ENCODE peak calls at places on chromosomes 12 and 14, in nine cellular contexts. One of them, this sample, is unnamed.

GRCh38 chr14:68756071-68756481 is 36.8 kb downstream of the ZFP36L1 start:
- DNase-seq in choroid plexus epithelial cell: no peak
- DNase-seq in A549: no peak
- DNase-seq in fibroblast of the aortic adventitia: no peak
- DNase-seq in MCF 10A: no peak
- DNase-seq in HFF-Myc: peak
- DNase-seq in heart left ventricle: no peak
- DNase-seq in GM06990: no peak
- DNase-seq in fibroblast of mammary gland: peak
- DNase-seq in this sample: no peak

GRCh38 chr12:105192624-105193225 is 43.2 kb downstream of the APPL2 start:
- DNase-seq in fibroblast of the aortic adventitia: no peak
- DNase-seq in choroid plexus epithelial cell: no peak
- DNase-seq in fibroblast of mammary gland: no peak
- DNase-seq in A549: no peak
- DNase-seq in MCF 10A: no peak
- DNase-seq in heart left ventricle: no peak
- DNase-seq in HFF-Myc: no peak
- DNase-seq in GM06990: no peak
- DNase-seq in this sample: no peak

GRCh38 chr12:56042430-56043203 is 899 bp downstream of the RPS26 start:
- DNase-seq in A549: no peak
- DNase-seq in fibroblast of the aortic adventitia: no peak
- DNase-seq in heart left ventricle: no peak
- DNase-seq in fibroblast of mammary gland: no peak
- DNase-seq in MCF 10A: no peak
- DNase-seq in HFF-Myc: no peak
- DNase-seq in choroid plexus epithelial cell: peak
- DNase-seq in GM06990: no peak
- DNase-seq in this sample: no peak

GRCh38 chr12:85309180-85309579 is 29.2 kb downstream of the ALX1 start:
- DNase-seq in fibroblast of mammary gland: no peak
- DNase-seq in HFF-Myc: no peak
- DNase-seq in fibroblast of the aortic adventitia: no peak
- DNase-seq in GM06990: no peak
- DNase-seq in MCF 10A: no peak
- DNase-seq in A549: no peak
- DNase-seq in choroid plexus epithelial cell: no peak
- DNase-seq in heart left ventricle: no peak
- DNase-seq in this sample: no peak

GRCh38 chr12:3242199-3242863 is 165.2 kb downstream of the TSPAN9 start:
- DNase-seq in fibroblast of the aortic adventitia: no peak
- DNase-seq in heart left ventricle: peak
- DNase-seq in fibroblast of mammary gland: no peak
- DNase-seq in A549: no peak
- DNase-seq in choroid plexus epithelial cell: no peak
- DNase-seq in MCF 10A: peak
- DNase-seq in GM06990: no peak
- DNase-seq in HFF-Myc: no peak
- DNase-seq in this sample: no peak

GRCh38 chr12:92324849-92325500 is 179.3 kb upstream of the BTG1 start:
- DNase-seq in fibroblast of mammary gland: no peak
- DNase-seq in A549: no peak
- DNase-seq in heart left ventricle: no peak
- DNase-seq in GM06990: no peak
- DNase-seq in MCF 10A: no peak
- DNase-seq in choroid plexus epithelial cell: no peak
- DNase-seq in fibroblast of the aortic adventitia: no peak
- DNase-seq in HFF-Myc: no peak
- DNase-seq in this sample: no peak

GRCh38 chr12:91419809-91420208 is 237.2 kb upstream of the DCN start:
- DNase-seq in choroid plexus epithelial cell: no peak
- DNase-seq in HFF-Myc: no peak
- DNase-seq in A549: no peak
- DNase-seq in heart left ventricle: no peak
- DNase-seq in fibroblast of the aortic adventitia: no peak
- DNase-seq in fibroblast of mammary gland: no peak
- DNase-seq in GM06990: no peak
- DNase-seq in MCF 10A: no peak
- DNase-seq in this sample: no peak

GRCh38 chr12:92431146-92431545 is 271.6 kb upstream of the PLEKHG7 start:
- DNase-seq in heart left ventricle: peak
- DNase-seq in fibroblast of mammary gland: no peak
- DNase-seq in MCF 10A: no peak
- DNase-seq in GM06990: no peak
- DNase-seq in fibroblast of the aortic adventitia: no peak
- DNase-seq in choroid plexus epithelial cell: no peak
- DNase-seq in A549: no peak
- DNase-seq in HFF-Myc: no peak
- DNase-seq in this sample: no peak

GRCh38 chr12:128047266-128048060 is 219.5 kb upstream of the TMEM132C start:
- DNase-seq in GM06990: no peak
- DNase-seq in heart left ventricle: no peak
- DNase-seq in fibroblast of mammary gland: no peak
- DNase-seq in HFF-Myc: no peak
- DNase-seq in MCF 10A: no peak
- DNase-seq in choroid plexus epithelial cell: no peak
- DNase-seq in A549: no peak
- DNase-seq in fibroblast of the aortic adventitia: no peak
- DNase-seq in this sample: no peak

GRCh38 chr14:52547526-52547925 is 4.8 kb downstream of the TXNDC16 start:
- DNase-seq in heart left ventricle: no peak
- DNase-seq in fibroblast of mammary gland: no peak
- DNase-seq in GM06990: no peak
- DNase-seq in HFF-Myc: no peak
- DNase-seq in fibroblast of the aortic adventitia: no peak
- DNase-seq in MCF 10A: no peak
- DNase-seq in A549: no peak
- DNase-seq in choroid plexus epithelial cell: no peak
- DNase-seq in this sample: no peak

GRCh38 chr14:69107407-69108003 is 45.4 kb downstream of the DCAF5 start:
- DNase-seq in choroid plexus epithelial cell: peak
- DNase-seq in heart left ventricle: no peak
- DNase-seq in MCF 10A: peak
- DNase-seq in HFF-Myc: peak
- DNase-seq in fibroblast of mammary gland: peak
- DNase-seq in GM06990: no peak
- DNase-seq in fibroblast of the aortic adventitia: peak
- DNase-seq in A549: peak
- DNase-seq in this sample: peak

GRCh38 chr12:16281157-16281556 is 3.7 kb upstream of the SLC15A5 start:
- DNase-seq in choroid plexus epithelial cell: peak
- DNase-seq in fibroblast of mammary gland: peak
- DNase-seq in HFF-Myc: no peak
- DNase-seq in MCF 10A: peak
- DNase-seq in A549: no peak
- DNase-seq in heart left ventricle: no peak
- DNase-seq in fibroblast of the aortic adventitia: peak
- DNase-seq in GM06990: no peak
- DNase-seq in this sample: no peak

GRCh38 chr12:82937151-82937550 is 250.4 kb downstream of the TMTC2 start:
- DNase-seq in fibroblast of the aortic adventitia: peak
- DNase-seq in heart left ventricle: no peak
- DNase-seq in MCF 10A: no peak
- DNase-seq in choroid plexus epithelial cell: peak
- DNase-seq in A549: no peak
- DNase-seq in fibroblast of mammary gland: peak
- DNase-seq in GM06990: no peak
- DNase-seq in HFF-Myc: peak
- DNase-seq in this sample: no peak

GRCh38 chr12:25889185-25889584 is 69.3 kb upstream of the RASSF8 start:
- DNase-seq in fibroblast of mammary gland: no peak
- DNase-seq in heart left ventricle: no peak
- DNase-seq in HFF-Myc: no peak
- DNase-seq in fibroblast of the aortic adventitia: no peak
- DNase-seq in choroid plexus epithelial cell: no peak
- DNase-seq in MCF 10A: no peak
- DNase-seq in A549: no peak
- DNase-seq in GM06990: no peak
- DNase-seq in this sample: no peak

GRCh38 chr14:59302313-59302712 is 113.8 kb downstream of the DAAM1 start:
- DNase-seq in MCF 10A: no peak
- DNase-seq in A549: no peak
- DNase-seq in fibroblast of mammary gland: no peak
- DNase-seq in HFF-Myc: no peak
- DNase-seq in heart left ventricle: no peak
- DNase-seq in GM06990: no peak
- DNase-seq in choroid plexus epithelial cell: no peak
- DNase-seq in fibroblast of the aortic adventitia: no peak
- DNase-seq in this sample: no peak

GRCh38 chr12:130666645-130667044 is 49.5 kb downstream of the RIMBP2 start:
- DNase-seq in GM06990: no peak
- DNase-seq in MCF 10A: no peak
- DNase-seq in choroid plexus epithelial cell: no peak
- DNase-seq in A549: no peak
- DNase-seq in fibroblast of mammary gland: no peak
- DNase-seq in HFF-Myc: no peak
- DNase-seq in fibroblast of the aortic adventitia: no peak
- DNase-seq in heart left ventricle: no peak
- DNase-seq in this sample: no peak

GRCh38 chr14:70472253-70473159 is 20.5 kb downstream of the ADAM21 start:
- DNase-seq in A549: no peak
- DNase-seq in MCF 10A: no peak
- DNase-seq in fibroblast of the aortic adventitia: no peak
- DNase-seq in GM06990: peak
- DNase-seq in HFF-Myc: no peak
- DNase-seq in fibroblast of mammary gland: no peak
- DNase-seq in choroid plexus epithelial cell: no peak
- DNase-seq in heart left ventricle: no peak
- DNase-seq in this sample: peak

GRCh38 chr12:79454338-79454777 is 236.4 kb downstream of the PAWR start:
- DNase-seq in HFF-Myc: peak
- DNase-seq in heart left ventricle: no peak
- DNase-seq in fibroblast of the aortic adventitia: peak
- DNase-seq in GM06990: no peak
- DNase-seq in MCF 10A: peak
- DNase-seq in fibroblast of mammary gland: peak
- DNase-seq in choroid plexus epithelial cell: peak
- DNase-seq in A549: no peak
- DNase-seq in this sample: no peak

GRCh38 chr12:94184995-94185711 is 36.8 kb downstream of the PLXNC1 start:
- DNase-seq in GM06990: no peak
- DNase-seq in heart left ventricle: no peak
- DNase-seq in fibroblast of mammary gland: no peak
- DNase-seq in fibroblast of the aortic adventitia: no peak
- DNase-seq in MCF 10A: no peak
- DNase-seq in choroid plexus epithelial cell: no peak
- DNase-seq in A549: no peak
- DNase-seq in HFF-Myc: no peak
- DNase-seq in this sample: no peak

GRCh38 chr12:6603095-6603567 is 4.0 kb downstream of the CHD4 start:
- DNase-seq in GM06990: no peak
- DNase-seq in fibroblast of mammary gland: peak
- DNase-seq in choroid plexus epithelial cell: peak
- DNase-seq in HFF-Myc: no peak
- DNase-seq in A549: no peak
- DNase-seq in heart left ventricle: peak
- DNase-seq in fibroblast of the aortic adventitia: peak
- DNase-seq in MCF 10A: peak
- DNase-seq in this sample: no peak

GRCh38 chr14:24871302-24871701 is 178.6 kb downstream of the STXBP6 start:
- DNase-seq in MCF 10A: no peak
- DNase-seq in fibroblast of mammary gland: peak
- DNase-seq in fibroblast of the aortic adventitia: no peak
- DNase-seq in A549: no peak
- DNase-seq in GM06990: no peak
- DNase-seq in heart left ventricle: no peak
- DNase-seq in choroid plexus epithelial cell: peak
- DNase-seq in HFF-Myc: no peak
- DNase-seq in this sample: no peak

GRCh38 chr12:2354151-2354991 is 301.6 kb downstream of the CACNA1C start:
- DNase-seq in A549: no peak
- DNase-seq in choroid plexus epithelial cell: no peak
- DNase-seq in GM06990: no peak
- DNase-seq in fibroblast of the aortic adventitia: no peak
- DNase-seq in HFF-Myc: no peak
- DNase-seq in fibroblast of mammary gland: no peak
- DNase-seq in heart left ventricle: no peak
- DNase-seq in MCF 10A: no peak
- DNase-seq in this sample: no peak

GRCh38 chr12:21962821-21963220 is 21.6 kb upstream of the ABCC9 start:
- DNase-seq in choroid plexus epithelial cell: no peak
- DNase-seq in fibroblast of the aortic adventitia: no peak
- DNase-seq in heart left ventricle: no peak
- DNase-seq in HFF-Myc: no peak
- DNase-seq in GM06990: no peak
- DNase-seq in MCF 10A: no peak
- DNase-seq in fibroblast of mammary gland: no peak
- DNase-seq in A549: no peak
- DNase-seq in this sample: no peak
- TF ChIP-seq CTCF in choroid plexus epithelial cell: no peak
- TF ChIP-seq CTCF in fibroblast of the aortic adventitia: no peak
- TF ChIP-seq CTCF in heart left ventricle: peak
- TF ChIP-seq CTCF in HFF-Myc: no peak
- TF ChIP-seq CTCF in GM06990: no peak
- TF ChIP-seq CTCF in MCF 10A: peak
- TF ChIP-seq CTCF in fibroblast of mammary gland: no peak
- TF ChIP-seq CTCF in A549: no peak
- TF ChIP-seq CTCF in this sample: no peak

GRCh38 chr12:65609359-65609771 is 214.9 kb upstream of the HMGA2 start:
- DNase-seq in heart left ventricle: no peak
- DNase-seq in MCF 10A: peak
- DNase-seq in GM06990: no peak
- DNase-seq in fibroblast of the aortic adventitia: peak
- DNase-seq in HFF-Myc: peak
- DNase-seq in fibroblast of mammary gland: peak
- DNase-seq in choroid plexus epithelial cell: peak
- DNase-seq in A549: no peak
- DNase-seq in this sample: no peak
- TF ChIP-seq CTCF in heart left ventricle: no peak
- TF ChIP-seq CTCF in MCF 10A: no peak
- TF ChIP-seq CTCF in GM06990: no peak
- TF ChIP-seq CTCF in fibroblast of the aortic adventitia: no peak
- TF ChIP-seq CTCF in HFF-Myc: peak
- TF ChIP-seq CTCF in fibroblast of mammary gland: peak
- TF ChIP-seq CTCF in choroid plexus epithelial cell: peak
- TF ChIP-seq CTCF in A549: peak
- TF ChIP-seq CTCF in this sample: no peak

GRCh38 chr12:54337280-54337842 is 12.4 kb downstream of the COPZ1 start:
- DNase-seq in A549: no peak
- DNase-seq in fibroblast of mammary gland: no peak
- DNase-seq in fibroblast of the aortic adventitia: peak
- DNase-seq in choroid plexus epithelial cell: no peak
- DNase-seq in HFF-Myc: no peak
- DNase-seq in MCF 10A: no peak
- DNase-seq in GM06990: no peak
- DNase-seq in heart left ventricle: no peak
- DNase-seq in this sample: no peak
- TF ChIP-seq CTCF in A549: no peak
- TF ChIP-seq CTCF in fibroblast of mammary gland: no peak
- TF ChIP-seq CTCF in fibroblast of the aortic adventitia: peak
- TF ChIP-seq CTCF in choroid plexus epithelial cell: peak
- TF ChIP-seq CTCF in HFF-Myc: no peak
- TF ChIP-seq CTCF in MCF 10A: no peak
- TF ChIP-seq CTCF in GM06990: no peak
- TF ChIP-seq CTCF in heart left ventricle: peak
- TF ChIP-seq CTCF in this sample: no peak

DNA sequence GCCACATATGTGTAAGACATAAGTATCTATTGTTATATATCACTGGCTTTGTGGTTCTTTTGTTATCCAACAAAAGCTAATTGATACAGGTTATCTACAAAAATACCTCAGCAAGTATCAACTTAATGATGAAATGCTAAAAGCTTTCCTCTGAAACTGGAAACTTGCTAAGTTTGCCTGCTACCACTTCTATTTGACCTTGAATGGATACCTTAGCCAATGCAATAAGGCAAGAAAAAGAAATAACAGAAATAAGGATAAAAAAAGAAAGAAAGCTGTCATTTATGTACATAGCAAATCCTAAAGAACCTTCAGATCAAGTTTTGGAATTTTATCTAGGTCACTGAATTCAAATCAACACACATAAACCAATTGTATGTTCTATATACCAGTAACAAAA is 35.5 kb upstream of the RASSF3 start:
- DNase-seq in choroid plexus epithelial cell: no peak
- DNase-seq in MCF 10A: no peak
- DNase-seq in fibroblast of mammary gland: no peak
- DNase-seq in A549: no peak
- DNase-seq in fibroblast of the aortic adventitia: no peak
- DNase-seq in GM06990: no peak
- DNase-seq in heart left ventricle: no peak
- DNase-seq in HFF-Myc: no peak
- DNase-seq in this sample: no peak
- TF ChIP-seq CTCF in choroid plexus epithelial cell: no peak
- TF ChIP-seq CTCF in MCF 10A: no peak
- TF ChIP-seq CTCF in fibroblast of mammary gland: no peak
- TF ChIP-seq CTCF in A549: no peak
- TF ChIP-seq CTCF in fibroblast of the aortic adventitia: no peak
- TF ChIP-seq CTCF in GM06990: no peak
- TF ChIP-seq CTCF in heart left ventricle: no peak
- TF ChIP-seq CTCF in HFF-Myc: no peak
- TF ChIP-seq CTCF in this sample: no peak